ENCODE peak calls at places on chromosomes 2 and 18, in nine cellular contexts. S, O, V, A, N, E, R, P and X are unnamed samples.

GRCh38 chr2:61214171-61214570 is 52.2 kb downstream of the C2orf74 start:
- DNase-seq in P (no peak), N (no peak), A (no peak), E (no peak), V (no peak), R (no peak), S (no peak), O (no peak), X (no peak)

GRCh38 chr18:59123588-59124369 is 15.9 kb upstream of the SEC11C start:
- DNase-seq in A (no peak), O (no peak), E (no peak), N (no peak), R (no peak), V (peak; percentile 97), S (no peak), P (no peak), X (peak; percentile 51)

GRCh38 chr2:179909845-179910734 is 48.7 kb upstream of the ZNF385B start:
- DNase-seq in R (no peak), O (no peak), P (no peak), N (no peak), V (no peak), E (no peak), S (no peak), A (no peak), X (no peak)

GRCh38 chr2:119178811-119179601 is 20.5 kb upstream of the C1QL2 start:
- DNase-seq in S (peak; percentile 46), P (no peak), A (no peak), N (no peak), E (no peak), O (no peak), R (no peak), V (peak; percentile 23), X (peak; percentile 38)

GRCh38 chr2:208501217-208501616 is 94.6 kb downstream of the PTH2R start:
- DNase-seq in E (peak; percentile 53), N (no peak), S (no peak), P (no peak), A (peak; percentile 46), R (no peak), V (no peak), O (no peak), X (no peak)

GRCh38 chr2:194087089-194087488 is 1569.9 kb upstream of the SLC39A10 start:
- DNase-seq in V (no peak), O (no peak), P (no peak), A (peak; percentile 9), N (no peak), E (no peak), S (no peak), R (no peak), X (no peak)

GRCh38 chr2:231640646-231641111 is 48.0 kb downstream of the TEX44 start:
- DNase-seq in A (no peak), N (no peak), R (peak; percentile 94), V (peak; percentile 35), S (peak; percentile 28), P (peak; percentile 59), E (peak; percentile 64), O (no peak), X (no peak)

GRCh38 chr2:29650634-29651097 is 270.7 kb downstream of the ALK start:
- DNase-seq in O (no peak), S (no peak), E (no peak), P (no peak), R (no peak), A (peak; percentile 91), N (no peak), V (no peak), X (no peak)

GRCh38 chr18:47779381-47779780 is 151.1 kb downstream of the SMAD2 start:
- DNase-seq in S (no peak), E (no peak), N (no peak), V (peak; percentile 2), R (no peak), A (no peak), O (no peak), P (no peak), X (no peak)

GRCh38 chr18:61854578-61854977 is 38.2 kb downstream of the RNF152 start:
- DNase-seq in O (no peak), R (no peak), S (no peak), N (no peak), A (no peak), P (no peak), E (no peak), V (peak; percentile 84), X (no peak)

GRCh38 chr2:191666733-191667132 is 11.2 kb upstream of the NABP1 start:
- DNase-seq in S (no peak), N (no peak), A (no peak), O (no peak), E (no peak), P (no peak), R (no peak), V (peak; percentile 60), X (no peak)

GRCh38 chr2:173667014-173667413 is 298.2 kb downstream of the SP3 start:
- DNase-seq in A (no peak), S (no peak), V (no peak), N (no peak), O (no peak), R (no peak), P (no peak), E (no peak), X (no peak)

GRCh38 chr2:70132244-70133126 is 45.2 kb downstream of the PCBP1 start:
- DNase-seq in V (peak; percentile 54), N (peak; percentile 42), E (no peak), O (peak; percentile 72), P (peak; percentile 39), R (no peak), S (peak; percentile 64), A (no peak), X (no peak)

DNA sequence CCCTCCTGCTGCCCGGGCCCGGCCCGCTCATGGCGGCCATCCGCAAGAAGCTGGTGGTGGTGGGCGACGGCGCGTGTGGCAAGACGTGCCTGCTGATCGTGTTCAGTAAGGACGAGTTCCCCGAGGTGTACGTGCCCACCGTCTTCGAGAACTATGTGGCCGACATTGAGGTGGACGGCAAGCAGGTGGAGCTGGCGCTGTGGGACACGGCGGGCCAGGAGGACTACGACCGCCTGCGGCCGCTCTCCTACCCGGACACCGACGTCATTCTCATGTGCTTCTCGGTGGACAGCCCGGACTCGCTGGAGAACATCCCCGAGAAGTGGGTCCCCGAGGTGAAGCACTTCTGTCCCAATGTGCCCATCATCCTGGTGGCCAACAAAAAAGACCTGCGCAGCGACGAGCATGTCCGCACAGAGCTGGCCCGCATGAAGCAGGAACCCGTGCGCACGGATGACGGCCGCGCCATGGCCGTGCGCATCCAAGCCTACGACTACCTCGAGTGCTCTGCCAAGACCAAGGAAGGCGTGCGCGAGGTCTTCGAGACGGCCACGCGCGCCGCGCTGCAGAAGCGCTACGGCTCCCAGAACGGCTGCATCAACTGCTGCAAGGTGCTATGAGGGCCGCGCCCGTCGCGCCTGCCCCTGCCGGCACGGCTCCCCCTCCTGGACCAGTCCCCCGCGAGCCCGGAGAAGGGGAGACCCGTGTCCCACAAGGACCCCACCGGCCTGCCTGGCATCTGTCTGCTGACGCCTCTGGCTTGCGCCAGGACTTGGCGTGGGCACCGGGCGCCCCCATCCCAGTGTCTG is 767 bp downstream of the RHOB start:
- DNase-seq in V (peak; percentile 54), R (peak; percentile 89), E (peak; percentile 78), P (peak; percentile 57), N (peak; percentile 72), O (peak; percentile 56), S (peak; percentile 68), A (peak; percentile 45), X (no peak)
- TF ChIP-seq CTCF in V (no peak), R (no peak), E (no peak), P (no peak), N (no peak), O (no peak), S (no peak), A (no peak), X (peak; percentile 1)

GRCh38 chr2:181128199-181128598 is 147.8 kb downstream of the UBE2E3 start:
- DNase-seq in R (no peak), P (no peak), S (no peak), E (no peak), V (no peak), A (no peak), N (no peak), O (no peak), X (no peak)
- H3K4me3 ChIP-seq in R (no peak overlapping the region), P (no peak overlapping the region), S (no peak overlapping the region), E (no peak overlapping the region), V (no peak overlapping the region), A (no peak overlapping the region), N (no peak overlapping the region), O (peak overlapping the region; percentile 9), X (no peak overlapping the region)

GRCh38 chr2:239141021-239141760 is 259.6 kb downstream of the HDAC4 start:
- DNase-seq in N (no peak), R (no peak), V (no peak), P (peak; percentile 9), S (no peak), A (no peak), O (no peak), E (no peak), X (no peak)
- TF ChIP-seq CTCF in N (no peak), R (no peak), V (no peak), P (no peak), S (no peak), A (no peak), O (no peak), E (no peak), X (no peak)

GRCh38 chr2:176099159-176099736 is 347 bp upstream of the HOXD12 start:
- DNase-seq in V (no peak), O (no peak), R (peak; percentile 79), P (no peak), E (no peak), N (no peak), A (no peak), S (no peak), X (no peak)

GRCh38 chr2:176097820-176098365 is 1.7 kb upstream of the HOXD12 start:
- DNase-seq in E (no peak), N (no peak), P (no peak), A (no peak), V (no peak), R (peak; percentile 56), S (no peak), O (no peak), X (no peak)

GRCh38 chr2:176096986-176097819 is 2.4 kb upstream of the HOXD12 start:
- DNase-seq in P (peak; percentile 58), S (peak; percentile 80), E (peak; percentile 82), R (peak; percentile 92), A (peak; percentile 73), N (peak; percentile 60), O (peak; percentile 76), V (peak; percentile 33), X (no peak)

GRCh38 chr2:176099737-176100546 is at the start of gene HOXD12:
- DNase-seq in O (no peak), N (peak; percentile 11), S (no peak), E (peak; percentile 44), V (no peak), A (no peak), R (peak; percentile 82), P (no peak), X (no peak)

DNA sequence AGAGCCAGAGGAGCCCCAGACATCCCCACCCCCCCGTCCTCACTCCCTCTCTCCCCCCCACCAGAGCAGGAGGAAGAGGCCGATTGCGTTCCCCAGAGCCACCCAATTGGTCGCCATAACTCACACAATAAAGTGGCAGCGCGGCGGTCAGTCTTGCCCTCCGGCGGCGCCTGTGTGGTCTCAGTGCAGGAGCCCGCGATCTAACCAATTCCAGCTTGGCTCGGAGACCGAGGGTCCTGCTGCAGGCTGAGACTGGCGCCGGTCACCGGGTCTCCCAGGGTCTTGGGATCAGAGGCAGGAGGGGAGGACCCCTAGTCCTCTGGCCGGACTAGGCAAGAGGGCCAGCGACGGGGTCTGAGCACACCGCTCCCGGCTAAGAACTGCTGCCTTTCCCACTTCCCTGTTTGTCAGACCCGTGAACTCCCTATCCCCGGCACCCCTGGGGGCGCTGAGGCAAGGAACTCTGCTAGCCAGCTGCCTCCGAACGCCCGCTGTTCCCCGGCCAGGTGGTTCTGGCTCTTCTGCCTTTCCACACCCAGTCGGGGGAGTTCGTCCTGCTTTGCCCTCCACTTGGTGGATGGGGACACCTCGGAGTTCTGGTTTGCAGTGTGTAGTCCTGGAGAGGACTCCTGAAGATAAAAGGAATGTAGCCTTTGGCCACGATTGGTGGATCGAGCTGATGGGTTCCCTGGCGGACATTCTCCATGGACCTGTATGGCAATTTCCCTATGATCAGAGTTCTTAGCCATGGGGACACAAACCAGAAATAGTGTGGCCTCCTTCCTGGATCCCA is 1.0 kb upstream of the HOXD12 start:
- DNase-seq in V (no peak), O (no peak), N (peak; percentile 12), S (no peak), R (peak; percentile 83), P (no peak), A (no peak), E (peak; percentile 48), X (no peak)
- H3K4me3 ChIP-seq in V (no peak overlapping the region), O (no peak overlapping the region), N (no peak overlapping the region), S (no peak overlapping the region), R (no peak overlapping the region), P (no peak overlapping the region), A (peak overlapping the region; percentile 52), E (no peak overlapping the region), X (peak overlapping the region; percentile 73)